ENCODE peak calls at places on chromosomes 5 and 9, in nine cellular contexts. One of them, this sample, is unnamed.

GRCh38 chr5:34923694-34924461 is 5.5 kb upstream of the DNAJC21 start:
- DNase-seq in astrocyte of the spinal cord: peak; percentile 94
- DNase-seq in lower lobe of right lung: no peak
- DNase-seq in fibroblast of villous mesenchyme: peak; percentile 84
- DNase-seq in WERI-Rb-1: no peak
- DNase-seq in A549: peak; percentile 72
- DNase-seq in fibroblast of lung: peak; percentile 90
- DNase-seq in tibial artery: no peak
- DNase-seq in IMR-90: peak; percentile 94
- DNase-seq in this sample: peak; percentile 89

GRCh38 chr9:36284226-36284625 is 26.0 kb upstream of the GNE start:
- DNase-seq in astrocyte of the spinal cord: no peak
- DNase-seq in lower lobe of right lung: no peak
- DNase-seq in fibroblast of villous mesenchyme: no peak
- DNase-seq in WERI-Rb-1: no peak
- DNase-seq in A549: no peak
- DNase-seq in fibroblast of lung: peak; percentile 38
- DNase-seq in tibial artery: no peak
- DNase-seq in IMR-90: no peak
- DNase-seq in this sample: no peak

GRCh38 chr5:142357469-142358090 is 32.8 kb upstream of the SPRY4 start:
- DNase-seq in astrocyte of the spinal cord: peak; percentile 62
- DNase-seq in lower lobe of right lung: no peak
- DNase-seq in fibroblast of villous mesenchyme: peak; percentile 42
- DNase-seq in WERI-Rb-1: no peak
- DNase-seq in A549: no peak
- DNase-seq in fibroblast of lung: peak; percentile 22
- DNase-seq in tibial artery: no peak
- DNase-seq in IMR-90: peak; percentile 10
- DNase-seq in this sample: peak; percentile 4

GRCh38 chr9:126125177-126125576 is 201.5 kb upstream of the MVB12B start:
- DNase-seq in astrocyte of the spinal cord: no peak
- DNase-seq in lower lobe of right lung: no peak
- DNase-seq in fibroblast of villous mesenchyme: peak; percentile 44
- DNase-seq in WERI-Rb-1: no peak
- DNase-seq in A549: no peak
- DNase-seq in fibroblast of lung: no peak
- DNase-seq in tibial artery: no peak
- DNase-seq in IMR-90: no peak
- DNase-seq in this sample: no peak

GRCh38 chr5:115840825-115841224 is 540 bp downstream of the ATG12 start:
- DNase-seq in astrocyte of the spinal cord: no peak
- DNase-seq in lower lobe of right lung: no peak
- DNase-seq in fibroblast of villous mesenchyme: no peak
- DNase-seq in WERI-Rb-1: no peak
- DNase-seq in A549: no peak
- DNase-seq in fibroblast of lung: no peak
- DNase-seq in tibial artery: no peak
- DNase-seq in IMR-90: no peak
- DNase-seq in this sample: no peak

GRCh38 chr5:80799573-80799972 is 144.8 kb upstream of the DHFR start:
- DNase-seq in astrocyte of the spinal cord: no peak
- DNase-seq in lower lobe of right lung: no peak
- DNase-seq in fibroblast of villous mesenchyme: no peak
- DNase-seq in WERI-Rb-1: no peak
- DNase-seq in A549: no peak
- DNase-seq in fibroblast of lung: no peak
- DNase-seq in tibial artery: no peak
- DNase-seq in IMR-90: no peak
- DNase-seq in this sample: no peak

GRCh38 chr5:170603101-170603500 is 99.3 kb downstream of the KCNIP1 start:
- DNase-seq in astrocyte of the spinal cord: no peak
- DNase-seq in lower lobe of right lung: no peak
- DNase-seq in fibroblast of villous mesenchyme: no peak
- DNase-seq in WERI-Rb-1: no peak
- DNase-seq in A549: no peak
- DNase-seq in fibroblast of lung: no peak
- DNase-seq in tibial artery: no peak
- DNase-seq in IMR-90: no peak
- DNase-seq in this sample: no peak

GRCh38 chr9:136882109-136882946 is 4.0 kb upstream of the TRAF2 start:
- DNase-seq in astrocyte of the spinal cord: peak; percentile 67
- DNase-seq in lower lobe of right lung: no peak
- DNase-seq in fibroblast of villous mesenchyme: peak; percentile 86
- DNase-seq in WERI-Rb-1: no peak
- DNase-seq in A549: peak; percentile 96
- DNase-seq in fibroblast of lung: peak; percentile 76
- DNase-seq in tibial artery: no peak
- DNase-seq in IMR-90: peak; percentile 87
- DNase-seq in this sample: peak; percentile 54

GRCh38 chr9:72557549-72557948 is 36.1 kb downstream of the TMC1 start:
- DNase-seq in astrocyte of the spinal cord: peak; percentile 79
- DNase-seq in lower lobe of right lung: no peak
- DNase-seq in fibroblast of villous mesenchyme: peak; percentile 95
- DNase-seq in WERI-Rb-1: no peak
- DNase-seq in A549: peak; percentile 95
- DNase-seq in fibroblast of lung: peak; percentile 94
- DNase-seq in tibial artery: no peak
- DNase-seq in IMR-90: peak; percentile 97
- DNase-seq in this sample: peak; percentile 90

GRCh38 chr5:5220896-5221295 is 80.8 kb downstream of the ADAMTS16 start:
- DNase-seq in astrocyte of the spinal cord: peak; percentile 4
- DNase-seq in lower lobe of right lung: no peak
- DNase-seq in fibroblast of villous mesenchyme: no peak
- DNase-seq in WERI-Rb-1: no peak
- DNase-seq in A549: no peak
- DNase-seq in fibroblast of lung: peak; percentile 45
- DNase-seq in tibial artery: no peak
- DNase-seq in IMR-90: no peak
- DNase-seq in this sample: no peak

GRCh38 chr5:57692582-57693487 is 210.2 kb upstream of the ACTBL2 start:
- DNase-seq in astrocyte of the spinal cord: peak; percentile 94
- DNase-seq in lower lobe of right lung: peak; percentile 45
- DNase-seq in fibroblast of villous mesenchyme: peak; percentile 95
- DNase-seq in WERI-Rb-1: peak; percentile 36
- DNase-seq in A549: peak; percentile 78
- DNase-seq in fibroblast of lung: peak; percentile 95
- DNase-seq in tibial artery: peak; percentile 91
- DNase-seq in IMR-90: peak; percentile 94
- DNase-seq in this sample: peak; percentile 81

GRCh38 chr9:131030978-131031641 is 22.1 kb downstream of the LAMC3 start:
- DNase-seq in astrocyte of the spinal cord: no peak
- DNase-seq in lower lobe of right lung: no peak
- DNase-seq in fibroblast of villous mesenchyme: no peak
- DNase-seq in WERI-Rb-1: no peak
- DNase-seq in A549: no peak
- DNase-seq in fibroblast of lung: no peak
- DNase-seq in tibial artery: no peak
- DNase-seq in IMR-90: no peak
- DNase-seq in this sample: no peak

GRCh38 chr5:112146323-112146848 is 272.7 kb downstream of the EPB41L4A start:
- DNase-seq in astrocyte of the spinal cord: peak; percentile 66
- DNase-seq in lower lobe of right lung: no peak
- DNase-seq in fibroblast of villous mesenchyme: peak; percentile 86
- DNase-seq in WERI-Rb-1: no peak
- DNase-seq in A549: no peak
- DNase-seq in fibroblast of lung: peak; percentile 91
- DNase-seq in tibial artery: peak; percentile 72
- DNase-seq in IMR-90: peak; percentile 93
- DNase-seq in this sample: peak; percentile 85

GRCh38 chr5:57677235-57677634 is 194.6 kb upstream of the ACTBL2 start:
- DNase-seq in astrocyte of the spinal cord: no peak
- DNase-seq in lower lobe of right lung: no peak
- DNase-seq in fibroblast of villous mesenchyme: no peak
- DNase-seq in WERI-Rb-1: no peak
- DNase-seq in A549: no peak
- DNase-seq in fibroblast of lung: no peak
- DNase-seq in tibial artery: no peak
- DNase-seq in IMR-90: no peak
- DNase-seq in this sample: no peak

GRCh38 chr9:125850231-125850630 is 103.1 kb downstream of the PBX3 start:
- DNase-seq in astrocyte of the spinal cord: no peak
- DNase-seq in lower lobe of right lung: no peak
- DNase-seq in fibroblast of villous mesenchyme: no peak
- DNase-seq in WERI-Rb-1: no peak
- DNase-seq in A549: no peak
- DNase-seq in fibroblast of lung: no peak
- DNase-seq in tibial artery: no peak
- DNase-seq in IMR-90: no peak
- DNase-seq in this sample: no peak

GRCh38 chr5:32174011-32174866 is at the start of gene GOLPH3:
- DNase-seq in astrocyte of the spinal cord: peak; percentile 89
- DNase-seq in lower lobe of right lung: peak; percentile 97
- DNase-seq in fibroblast of villous mesenchyme: peak; percentile 89
- DNase-seq in WERI-Rb-1: peak; percentile 95
- DNase-seq in A549: peak; percentile 87
- DNase-seq in fibroblast of lung: peak; percentile 86
- DNase-seq in tibial artery: peak; percentile 95
- DNase-seq in IMR-90: peak; percentile 83
- DNase-seq in this sample: peak; percentile 87
- TF ChIP-seq CTCF in astrocyte of the spinal cord: no peak
- TF ChIP-seq CTCF in lower lobe of right lung: peak; percentile 26
- TF ChIP-seq CTCF in fibroblast of villous mesenchyme: no peak
- TF ChIP-seq CTCF in WERI-Rb-1: peak; percentile 0
- TF ChIP-seq CTCF in A549: no peak
- TF ChIP-seq CTCF in fibroblast of lung: no peak
- TF ChIP-seq CTCF in tibial artery: no peak
- TF ChIP-seq CTCF in IMR-90: no peak
- TF ChIP-seq CTCF in this sample: no peak

GRCh38 chr9:92658176-92658575 is 11.8 kb downstream of the IPPK start:
- DNase-seq in astrocyte of the spinal cord: no peak
- DNase-seq in lower lobe of right lung: no peak
- DNase-seq in fibroblast of villous mesenchyme: no peak
- DNase-seq in WERI-Rb-1: no peak
- DNase-seq in A549: no peak
- DNase-seq in fibroblast of lung: no peak
- DNase-seq in tibial artery: no peak
- DNase-seq in IMR-90: no peak
- DNase-seq in this sample: no peak

GRCh38 chr9:92655896-92656536 is 13.9 kb downstream of the IPPK start:
- DNase-seq in astrocyte of the spinal cord: no peak
- DNase-seq in lower lobe of right lung: no peak
- DNase-seq in fibroblast of villous mesenchyme: no peak
- DNase-seq in WERI-Rb-1: no peak
- DNase-seq in A549: no peak
- DNase-seq in fibroblast of lung: no peak
- DNase-seq in tibial artery: no peak
- DNase-seq in IMR-90: no peak
- DNase-seq in this sample: no peak

GRCh38 chr9:92656537-92656925 is 13.4 kb downstream of the IPPK start:
- DNase-seq in astrocyte of the spinal cord: no peak
- DNase-seq in lower lobe of right lung: peak; percentile 30
- DNase-seq in fibroblast of villous mesenchyme: no peak
- DNase-seq in WERI-Rb-1: no peak
- DNase-seq in A549: no peak
- DNase-seq in fibroblast of lung: no peak
- DNase-seq in tibial artery: no peak
- DNase-seq in IMR-90: no peak
- DNase-seq in this sample: no peak

GRCh38 chr9:92658611-92659010 is 11.3 kb downstream of the IPPK start:
- DNase-seq in astrocyte of the spinal cord: no peak
- DNase-seq in lower lobe of right lung: no peak
- DNase-seq in fibroblast of villous mesenchyme: no peak
- DNase-seq in WERI-Rb-1: no peak
- DNase-seq in A549: no peak
- DNase-seq in fibroblast of lung: no peak
- DNase-seq in tibial artery: no peak
- DNase-seq in IMR-90: no peak
- DNase-seq in this sample: no peak

DNA sequence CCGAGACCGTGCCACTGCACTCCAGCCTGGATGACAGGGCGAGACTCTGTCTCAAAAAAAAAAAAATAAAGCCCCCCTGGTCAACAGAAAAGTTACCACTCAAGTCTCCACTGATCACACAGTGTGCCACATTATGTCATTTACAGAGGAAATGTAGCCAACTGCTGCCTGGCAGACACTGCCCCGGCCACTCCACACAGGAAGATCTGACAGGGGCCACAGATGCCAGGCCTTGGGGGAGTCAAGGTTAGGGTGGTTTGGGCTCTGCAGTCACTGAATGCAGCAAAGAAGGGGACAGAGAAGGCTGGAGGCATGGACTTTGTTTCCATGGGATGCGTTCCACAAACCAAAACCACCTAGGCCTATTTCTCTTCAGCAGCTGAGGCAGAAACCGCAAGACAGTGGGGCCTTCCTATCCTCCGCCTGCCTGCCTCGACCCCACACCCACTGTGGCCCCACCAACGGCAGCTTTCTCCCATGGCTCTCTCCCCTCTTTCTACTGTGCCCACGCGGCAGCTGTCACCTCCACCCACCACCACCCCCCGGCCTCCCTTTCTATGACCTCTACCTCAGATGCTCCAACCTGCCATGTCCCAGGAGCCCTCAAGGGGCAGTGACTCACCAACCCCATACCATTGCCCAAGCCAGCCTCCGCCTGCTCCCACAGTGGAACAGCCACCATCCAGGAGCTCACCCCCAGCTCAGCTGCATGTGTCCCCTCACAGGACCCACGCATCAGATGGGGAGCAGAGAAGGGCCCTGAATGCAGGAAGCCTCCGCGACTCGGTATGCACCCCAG is 12.4 kb downstream of the IPPK start:
- DNase-seq in astrocyte of the spinal cord: no peak
- DNase-seq in lower lobe of right lung: no peak
- DNase-seq in fibroblast of villous mesenchyme: no peak
- DNase-seq in WERI-Rb-1: peak; percentile 15
- DNase-seq in A549: peak; percentile 28
- DNase-seq in fibroblast of lung: no peak
- DNase-seq in tibial artery: no peak
- DNase-seq in IMR-90: no peak
- DNase-seq in this sample: no peak
- TF ChIP-seq CTCF in astrocyte of the spinal cord: no peak
- TF ChIP-seq CTCF in lower lobe of right lung: no peak
- TF ChIP-seq CTCF in fibroblast of villous mesenchyme: no peak
- TF ChIP-seq CTCF in WERI-Rb-1: peak; percentile 12
- TF ChIP-seq CTCF in A549: no peak
- TF ChIP-seq CTCF in fibroblast of lung: no peak
- TF ChIP-seq CTCF in tibial artery: no peak
- TF ChIP-seq CTCF in IMR-90: no peak
- TF ChIP-seq CTCF in this sample: no peak

DNA sequence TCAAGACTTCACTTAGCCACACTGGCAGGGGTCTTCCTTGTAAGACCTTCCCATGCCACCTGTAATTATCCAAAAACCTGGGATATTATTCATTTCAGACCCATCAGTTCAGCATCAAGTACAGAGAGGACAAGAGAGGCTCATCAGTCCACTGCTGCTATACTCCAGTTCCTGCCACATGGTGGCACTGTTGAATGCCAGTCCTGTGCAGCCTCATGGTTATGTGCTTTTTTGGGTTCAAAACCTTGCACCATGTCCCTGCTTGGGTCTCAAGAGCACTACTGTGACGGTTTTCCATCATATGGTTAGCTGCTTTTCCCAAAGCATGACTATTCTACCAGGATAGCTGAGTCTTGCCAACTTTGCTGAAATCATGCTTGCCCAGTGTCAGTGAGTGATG is 8.5 kb downstream of the PTGS1 start:
- DNase-seq in astrocyte of the spinal cord: no peak
- DNase-seq in lower lobe of right lung: no peak
- DNase-seq in fibroblast of villous mesenchyme: no peak
- DNase-seq in WERI-Rb-1: peak; percentile 33
- DNase-seq in A549: no peak
- DNase-seq in fibroblast of lung: no peak
- DNase-seq in tibial artery: no peak
- DNase-seq in IMR-90: no peak
- DNase-seq in this sample: no peak
- TF ChIP-seq CTCF in astrocyte of the spinal cord: peak; percentile 41
- TF ChIP-seq CTCF in lower lobe of right lung: peak; percentile 24
- TF ChIP-seq CTCF in fibroblast of villous mesenchyme: peak; percentile 33
- TF ChIP-seq CTCF in WERI-Rb-1: peak; percentile 88
- TF ChIP-seq CTCF in A549: peak; percentile 25
- TF ChIP-seq CTCF in fibroblast of lung: peak; percentile 29
- TF ChIP-seq CTCF in tibial artery: peak; percentile 5
- TF ChIP-seq CTCF in IMR-90: peak; percentile 28
- TF ChIP-seq CTCF in this sample: peak; percentile 75

GRCh38 chr9:38642951-38643350 is 22.6 kb upstream of the ANKRD18A start:
- DNase-seq in astrocyte of the spinal cord: no peak
- DNase-seq in lower lobe of right lung: no peak
- DNase-seq in fibroblast of villous mesenchyme: no peak
- DNase-seq in WERI-Rb-1: no peak
- DNase-seq in A549: no peak
- DNase-seq in fibroblast of lung: no peak
- DNase-seq in tibial artery: no peak
- DNase-seq in IMR-90: no peak
- DNase-seq in this sample: no peak
- TF ChIP-seq CTCF in astrocyte of the spinal cord: no peak
- TF ChIP-seq CTCF in lower lobe of right lung: no peak
- TF ChIP-seq CTCF in fibroblast of villous mesenchyme: no peak
- TF ChIP-seq CTCF in WERI-Rb-1: no peak
- TF ChIP-seq CTCF in A549: no peak
- TF ChIP-seq CTCF in fibroblast of lung: no peak
- TF ChIP-seq CTCF in tibial artery: no peak
- TF ChIP-seq CTCF in IMR-90: no peak
- TF ChIP-seq CTCF in this sample: no peak

This sample was measured in HFFc6.